ENCODE peak calls at places on chromosome 18, in six cellular contexts. P is GM06990, B is fibroblast of the aortic adventitia, R is PC-9, V is fibroblast of mammary gland, D is endothelial cell. A is an unnamed sample.

GRCh38 chr18:52670903-52671302 is 330.9 kb downstream of the DCC start:
- DNase-seq in R (no peak), B (peak), V (peak), P (no peak), D (no peak), A (no peak)

GRCh38 chr18:59547691-59548182 is 149.5 kb downstream of the CCBE1 start:
- DNase-seq in R (no peak), D (no peak), V (peak), B (peak), P (no peak), A (no peak)

GRCh38 chr18:31512203-31512764 is 14.3 kb downstream of the DSG2 start:
- DNase-seq in V (peak), B (peak), P (no peak), R (peak), D (no peak), A (no peak)

GRCh38 chr18:22509423-22509822 is 91.7 kb upstream of the CTAGE1 start:
- DNase-seq in P (no peak), V (no peak), D (no peak), R (no peak), B (no peak), A (no peak)

GRCh38 chr18:5309888-5310470 is 14.5 kb upstream of the ZBTB14 start:
- DNase-seq in R (no peak), P (peak), D (no peak), B (peak), V (no peak), A (peak)

GRCh38 chr18:74139888-74140287 is 7.7 kb downstream of the FBXO15 start:
- DNase-seq in D (no peak), R (no peak), P (no peak), B (peak), V (peak), A (peak)

GRCh38 chr18:13414542-13414941 is 196.0 kb downstream of the LDLRAD4 start:
- DNase-seq in D (no peak), B (no peak), P (no peak), V (no peak), R (no peak), A (no peak)

GRCh38 chr18:24403076-24403475 is 5.5 kb upstream of the OSBPL1A start:
- DNase-seq in V (no peak), B (no peak), P (no peak), R (no peak), D (no peak), A (no peak)

DNA sequence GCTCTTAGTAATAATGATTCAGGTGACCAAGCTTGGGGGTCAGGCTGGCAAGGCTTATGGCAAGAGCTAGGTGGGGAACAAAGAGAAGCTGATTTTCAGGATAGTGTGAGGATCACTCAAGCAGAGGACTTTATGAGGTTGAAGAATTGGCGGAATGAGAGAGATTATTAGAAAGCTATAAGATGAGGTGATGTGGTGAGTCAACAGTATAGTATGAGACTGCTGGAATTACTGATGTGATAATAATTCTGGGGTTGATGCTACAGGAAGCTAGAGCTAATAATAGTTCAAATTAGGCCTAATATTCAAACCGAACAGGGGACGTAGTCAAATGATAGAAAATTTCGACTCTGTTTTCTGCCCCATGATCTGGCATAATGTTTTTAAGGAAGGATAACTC is 2115.3 kb upstream of the PIK3C3 start:
- DNase-seq in P (no peak), B (no peak), R (no peak), D (no peak), V (peak), A (no peak)
- TF ChIP-seq CTCF in P (no peak), B (no peak), R (no peak), D (no peak), V (no peak), A (no peak)

DNA sequence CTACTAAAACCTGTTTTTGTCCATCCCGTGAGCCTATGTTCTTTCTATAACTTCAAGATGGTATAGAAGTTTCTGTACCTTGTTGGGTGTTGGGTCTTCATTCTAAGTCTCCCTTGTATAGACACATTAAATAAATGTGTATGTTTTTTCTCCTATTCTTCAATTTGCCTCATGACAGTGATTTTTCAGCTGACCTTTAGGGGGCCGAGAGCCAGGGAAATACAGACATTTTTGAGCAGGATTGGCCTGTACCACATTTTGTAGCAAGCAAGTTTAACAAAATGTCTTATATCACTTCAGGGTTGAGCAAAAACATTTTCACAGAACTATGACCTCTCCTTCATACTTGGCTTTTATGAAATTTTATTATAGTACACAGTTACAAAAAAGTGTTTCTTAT is 495.4 kb upstream of the CDH7 start:
- DNase-seq in B (no peak), V (no peak), P (no peak), R (no peak), D (no peak), A (no peak)
- TF ChIP-seq CTCF in B (no peak), V (no peak), P (no peak), R (no peak), D (peak), A (no peak)

GRCh38 chr18:58359226-58360019 is 269.5 kb downstream of the ALPK2 start:
- DNase-seq in P (no peak), V (peak), B (no peak), R (no peak), D (no peak), A (no peak)

GRCh38 chr18:58362027-58362575 is 266.8 kb downstream of the ALPK2 start:
- DNase-seq in V (peak), R (no peak), B (peak), P (no peak), D (no peak), A (no peak)

GRCh38 chr18:58361212-58361611 is 267.7 kb downstream of the ALPK2 start:
- DNase-seq in D (no peak), B (no peak), R (no peak), V (peak), P (no peak), A (no peak)

GRCh38 chr18:58362829-58363231 is 266.1 kb downstream of the ALPK2 start:
- DNase-seq in R (no peak), V (no peak), P (no peak), D (no peak), B (peak), A (no peak)

DNA sequence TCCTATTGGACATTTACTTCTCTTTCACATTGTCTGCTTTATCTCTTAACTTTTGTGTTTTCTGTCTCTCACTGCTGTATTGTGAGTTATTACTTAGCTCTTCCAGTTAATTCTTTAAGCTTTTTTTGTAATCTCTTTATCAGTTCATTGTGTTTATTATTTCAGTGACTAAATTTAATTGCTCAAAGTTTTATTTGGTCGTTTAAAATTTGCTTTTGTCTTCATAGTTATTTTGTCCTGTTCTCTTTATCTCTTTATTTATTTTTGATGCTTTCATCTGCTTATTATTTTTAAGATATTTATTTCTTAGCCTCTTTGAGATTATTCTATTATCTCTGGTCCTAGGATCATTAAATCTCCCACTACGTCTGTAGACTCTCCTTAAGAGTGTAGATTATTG is 268.6 kb downstream of the ALPK2 start:
- DNase-seq in V (no peak), D (no peak), P (no peak), B (no peak), R (no peak), A (no peak)
- TF ChIP-seq CTCF in V (no peak), D (no peak), P (no peak), B (no peak), R (no peak), A (no peak)

DNA sequence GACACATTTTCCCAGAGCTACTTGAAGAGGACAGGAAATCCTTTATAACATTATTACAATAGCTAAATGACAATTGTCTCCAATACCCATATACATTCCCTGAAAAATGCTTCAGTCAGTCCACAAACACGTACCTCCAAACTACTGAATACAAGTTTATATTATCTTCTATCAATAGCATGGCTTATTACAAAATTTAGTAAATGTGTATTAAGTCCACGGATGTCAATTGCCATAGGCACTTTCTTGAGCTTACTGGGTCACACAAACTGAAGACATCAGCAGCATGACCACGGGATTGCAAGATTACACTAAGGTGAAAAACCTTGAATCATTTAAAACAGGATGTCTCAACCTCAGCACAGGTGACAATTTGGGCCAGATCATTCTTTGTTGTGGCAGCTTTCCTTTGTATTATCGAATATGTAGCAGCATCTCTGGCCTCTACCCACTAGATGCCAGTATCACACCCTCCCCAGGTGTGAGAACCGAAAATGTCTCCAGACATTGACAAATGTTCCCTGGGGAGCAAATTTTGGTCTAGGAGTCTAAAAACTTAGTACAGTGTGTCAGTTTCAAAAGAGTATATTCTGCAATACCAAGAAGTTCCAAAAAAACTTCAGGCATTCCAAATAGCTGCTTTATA is 1.4 kb downstream of the MBD2 start:
- DNase-seq in V (no peak), B (peak), P (peak), R (peak), D (no peak), A (no peak)
- TF ChIP-seq CTCF in V (no peak), B (no peak), P (peak), R (peak), D (no peak), A (peak)

GRCh38 chr18:63160172-63160995 is 159.2 kb downstream of the BCL2 start:
- DNase-seq in P (peak), V (no peak), D (no peak), R (no peak), B (no peak), A (no peak)

GRCh38 chr18:63161032-63161727 is 158.4 kb downstream of the BCL2 start:
- DNase-seq in B (no peak), P (peak), D (no peak), V (no peak), R (no peak), A (peak)

GRCh38 chr18:63161728-63162195 is 157.8 kb downstream of the BCL2 start:
- DNase-seq in B (peak), D (no peak), V (peak), P (peak), R (peak), A (peak)

GRCh38 chr18:63159590-63159989 is 160.0 kb downstream of the BCL2 start:
- DNase-seq in B (no peak), P (no peak), V (no peak), R (no peak), D (no peak), A (no peak)

GRCh38 chr18:63162271-63163014 is 157.1 kb downstream of the BCL2 start:
- DNase-seq in V (peak), R (no peak), B (peak), D (no peak), P (peak), A (peak)
- TF ChIP-seq CTCF in V (no peak), R (no peak), B (no peak), D (no peak), P (no peak), A (no peak)

DNA sequence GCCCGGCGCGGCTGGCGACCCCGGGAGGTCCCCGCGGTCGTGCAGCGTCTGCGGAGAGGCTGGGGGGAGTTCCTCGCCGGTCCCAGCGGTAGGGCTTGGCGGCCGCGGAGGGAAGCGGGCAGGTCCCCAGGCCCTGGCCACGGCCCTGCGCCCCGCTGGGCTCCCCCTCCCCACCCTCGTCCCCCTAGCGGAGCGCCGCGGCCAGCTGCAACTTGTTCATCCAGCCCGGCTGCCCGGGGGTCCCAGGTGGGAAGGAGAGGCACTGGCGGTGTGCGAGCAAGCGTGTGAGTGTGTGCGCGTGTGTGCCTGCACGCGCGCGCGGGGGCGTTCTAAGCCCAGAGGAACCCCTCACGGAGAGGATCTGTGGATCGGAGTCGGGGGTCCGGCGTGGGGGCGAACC is 1.3 kb downstream of the PTPRM start:
- DNase-seq in P (peak), D (peak), R (no peak), B (peak), V (no peak), A (no peak)
- TF ChIP-seq CTCF in P (no peak), D (peak), R (no peak), B (peak), V (no peak), A (no peak)

GRCh38 chr18:68919900-68920299 is 122.0 kb downstream of the CCDC102B start:
- DNase-seq in B (no peak), D (no peak), V (no peak), R (no peak), P (no peak), A (no peak)

GRCh38 chr18:68922392-68922791 is 124.5 kb downstream of the CCDC102B start:
- DNase-seq in B (no peak), D (no peak), R (no peak), P (no peak), V (no peak), A (no peak)

GRCh38 chr18:68928762-68929675 is 131.1 kb downstream of the CCDC102B start:
- DNase-seq in R (no peak), V (no peak), D (no peak), P (no peak), B (no peak), A (no peak)

GRCh38 chr18:68925268-68925667 is 127.4 kb downstream of the CCDC102B start:
- DNase-seq in R (no peak), V (peak), B (peak), P (no peak), D (no peak), A (no peak)
- TF ChIP-seq CTCF in R (peak), V (peak), B (peak), P (peak), D (no peak), A (peak)

DNA sequence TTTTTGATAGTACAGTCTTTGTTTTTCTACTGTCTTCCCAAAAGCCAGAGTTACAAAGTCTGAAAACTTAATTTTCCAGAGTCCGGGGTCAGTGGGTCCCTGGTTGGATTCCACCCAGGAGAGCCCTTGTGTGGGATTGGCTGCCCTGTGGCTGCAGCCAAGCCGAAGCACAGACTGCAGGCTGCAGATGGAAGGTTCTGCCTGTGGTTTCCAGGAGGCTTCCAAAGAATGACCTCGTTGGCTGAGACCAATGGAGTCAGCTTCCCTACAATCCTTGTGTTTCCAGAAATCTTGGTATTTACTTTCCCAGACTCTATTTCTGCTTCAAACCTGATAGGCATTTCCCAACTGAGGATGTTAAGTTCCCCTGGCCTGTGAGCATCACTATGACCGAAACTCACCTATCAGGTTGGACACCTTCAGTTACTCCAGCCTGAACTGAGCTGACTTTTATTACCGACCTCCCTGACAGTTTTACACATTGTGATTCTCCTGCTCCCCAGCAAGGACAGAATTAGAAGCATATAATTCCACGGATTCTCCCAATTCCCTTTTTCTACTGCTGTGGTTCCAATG is 117.5 kb upstream of the CCDC68 start:
- DNase-seq in D (no peak), B (no peak), R (no peak), P (no peak), V (no peak), A (no peak)
- TF ChIP-seq CTCF in D (no peak), B (no peak), R (no peak), P (no peak), V (no peak), A (no peak)

GRCh38 chr18:33010149-33010548 is 237.3 kb upstream of the KLHL14 start:
- DNase-seq in D (peak), R (no peak), V (no peak), P (no peak), B (no peak), A (no peak)
- TF ChIP-seq CTCF in D (no peak), R (no peak), V (no peak), P (no peak), B (no peak), A (no peak)

GRCh38 chr18:51399491-51400122 is 202.1 kb upstream of the MEX3C start:
- DNase-seq in R (no peak), B (peak), P (no peak), D (no peak), V (no peak), A (no peak)

GRCh38 chr18:51400721-51401120 is 203.2 kb upstream of the MEX3C start:
- DNase-seq in V (no peak), B (no peak), R (no peak), D (no peak), P (no peak), A (no peak)

GRCh38 chr18:51398104-51398503 is 200.6 kb upstream of the MEX3C start:
- DNase-seq in B (peak), P (no peak), V (no peak), R (no peak), D (no peak), A (no peak)

GRCh38 chr18:51405683-51406477 is 208.4 kb upstream of the MEX3C start:
- DNase-seq in P (no peak), R (no peak), B (no peak), V (no peak), D (no peak), A (no peak)

DNA sequence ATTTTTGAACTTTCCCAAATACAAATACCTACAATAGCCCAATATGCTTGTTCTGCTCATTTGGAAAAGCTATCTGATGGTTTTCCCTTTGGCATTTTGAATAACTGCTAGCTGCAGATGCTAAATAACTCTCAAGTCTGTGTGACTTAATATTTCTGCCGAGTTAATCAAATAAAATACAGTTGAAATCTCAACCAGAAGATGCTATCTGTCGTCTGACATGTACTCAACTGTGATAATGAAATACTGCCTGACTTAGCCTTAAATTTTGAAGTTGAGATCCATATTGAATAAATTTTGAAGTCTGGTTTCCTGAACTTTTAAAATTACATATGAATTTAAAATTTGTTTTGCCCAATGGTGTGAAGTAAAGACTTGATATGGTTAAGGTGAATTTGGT is 204.4 kb upstream of the MEX3C start:
- DNase-seq in B (no peak), R (no peak), V (no peak), P (no peak), D (no peak), A (no peak)
- TF ChIP-seq CTCF in B (no peak), R (no peak), V (no peak), P (no peak), D (no peak), A (no peak)